ENCODE peak calls at places on chromosomes 6 and 20, in six cellular contexts. L, Z, J, D, N and Q are unnamed samples.
A peak's percentile ranks its signal among the peaks of the same experiment; 100 is the strongest.

GRCh38 chr6:82138075-82138791 is 109.3 kb downstream of the IBTK start:
- DNase-seq in L (no peak), Z (no peak), J (no peak), D (no peak), N (no peak), Q (no peak)

GRCh38 chr6:28953039-28953872 is 29.5 kb upstream of the TRIM27 start:
- DNase-seq in L (peak; percentile 74), Z (peak; percentile 79), J (peak; percentile 56), D (peak; percentile 81), N (no peak), Q (no peak)

GRCh38 chr6:165191461-165191860 is 117.9 kb downstream of the C6orf118 start:
- DNase-seq in L (no peak), Z (no peak), J (no peak), D (no peak), N (no peak), Q (no peak)

GRCh38 chr20:1761116-1761515 is 103.5 kb upstream of the SIRPG start:
- DNase-seq in L (no peak), Z (no peak), J (no peak), D (no peak), N (no peak), Q (no peak)

GRCh38 chr6:42766163-42766670 is 15.6 kb upstream of the BICRAL start:
- DNase-seq in L (no peak), Z (no peak), J (no peak), D (no peak), N (no peak), Q (no peak)

GRCh38 chr20:59295531-59295930 is 4.9 kb upstream of the EDN3 start:
- DNase-seq in L (no peak), Z (no peak), J (no peak), D (no peak), N (no peak), Q (no peak)

GRCh38 chr6:4370066-4370465 is 234.7 kb upstream of the ECI2 start:
- DNase-seq in L (no peak), Z (no peak), J (no peak), D (no peak), N (no peak), Q (no peak)

GRCh38 chr6:71031912-71032311 is 75.1 kb upstream of the B3GAT2 start:
- DNase-seq in L (peak; percentile 77), Z (no peak), J (no peak), D (no peak), N (no peak), Q (no peak)

GRCh38 chr6:111984081-111984480 is 69.8 kb upstream of the CCN6 start:
- DNase-seq in L (no peak), Z (no peak), J (no peak), D (no peak), N (no peak), Q (no peak)

GRCh38 chr20:50721881-50722281 is 9.5 kb upstream of the PARD6B start:
- DNase-seq in L (no peak), Z (no peak), J (no peak), D (no peak), N (no peak), Q (no peak)

GRCh38 chr20:3720068-3720467 is 7.7 kb upstream of the SIGLEC1 start:
- DNase-seq in L (no peak), Z (no peak), J (no peak), D (no peak), N (no peak), Q (no peak)

GRCh38 chr20:23152308-23152892 is 66.3 kb upstream of the CD93 start:
- DNase-seq in L (peak; percentile 90), Z (peak; percentile 61), J (no peak), D (peak; percentile 27), N (no peak), Q (no peak)

GRCh38 chr6:7390218-7390878 is 740 bp downstream of the RIOK1 start:
- DNase-seq in L (no peak), Z (no peak), J (no peak), D (no peak), N (peak; percentile 10), Q (no peak)

GRCh38 chr6:138307352-138307751 is 70.4 kb upstream of the SMIM28 start:
- DNase-seq in L (no peak), Z (no peak), J (no peak), D (no peak), N (no peak), Q (no peak)

GRCh38 chr20:12570371-12570770 is 438.4 kb upstream of the SPTLC3 start:
- DNase-seq in L (peak; percentile 76), Z (no peak), J (no peak), D (peak; percentile 64), N (no peak), Q (no peak)

GRCh38 chr20:63141531-63141930 is 74.4 kb downstream of the YTHDF1 start:
- DNase-seq in L (no peak), Z (no peak), J (no peak), D (no peak), N (no peak), Q (no peak)

GRCh38 chr6:124795879-124796838 is 166.1 kb upstream of the RNF217 start:
- DNase-seq in L (no peak), Z (peak; percentile 32), J (no peak), D (peak; percentile 49), N (no peak), Q (no peak)

GRCh38 chr6:41294463-41294862 is 8.0 kb upstream of the TREM1 start:
- DNase-seq in L (no peak), Z (no peak), J (no peak), D (peak; percentile 41), N (no peak), Q (no peak)

GRCh38 chr6:100115702-100116101 is 121.7 kb upstream of the MCHR2 start:
- DNase-seq in L (no peak), Z (no peak), J (no peak), D (no peak), N (no peak), Q (no peak)

GRCh38 chr6:47195251-47195650 is 114.5 kb downstream of the TNFRSF21 start:
- DNase-seq in L (no peak), Z (no peak), J (no peak), D (no peak), N (no peak), Q (no peak)

GRCh38 chr6:137864812-137865508 is 2.1 kb upstream of the TNFAIP3 start:
- DNase-seq in L (peak; percentile 46), Z (no peak), J (no peak), D (no peak), N (no peak), Q (no peak)

GRCh38 chr20:46056027-46056833 is 27.2 kb downstream of the SLC12A5 start:
- DNase-seq in L (no peak), Z (no peak), J (no peak), D (no peak), N (no peak), Q (no peak)
- TF ChIP-seq TAF1 in L (no peak), Z (no peak), J (no peak), D (no peak), N (no peak), Q (no peak)

DNA sequence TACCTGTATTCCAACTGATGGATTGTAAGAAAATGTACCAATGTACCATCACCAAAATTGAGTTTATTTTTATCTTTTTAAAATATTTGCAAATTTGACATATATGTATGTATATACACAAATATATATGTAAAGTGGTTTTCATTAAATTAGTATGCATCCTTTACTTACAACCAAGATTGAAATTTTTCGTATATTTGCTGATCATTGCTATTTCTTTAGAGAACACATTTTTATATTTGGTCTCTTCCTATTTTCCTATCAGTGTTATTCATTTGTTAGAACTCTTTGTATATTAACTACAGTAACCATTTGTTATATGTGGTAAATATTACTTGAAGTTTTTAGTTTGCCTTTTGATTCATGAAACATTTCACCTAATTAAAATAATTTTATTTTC is 74.2 kb downstream of the MTFR2 start:
- DNase-seq in L (no peak), Z (no peak), J (no peak), D (no peak), N (no peak), Q (no peak)
- TF ChIP-seq TAF1 in L (no peak), Z (no peak), J (no peak), D (no peak), N (no peak), Q (no peak)

GRCh38 chr20:32343438-32343837 is 14.7 kb upstream of the ASXL1 start:
- DNase-seq in L (no peak), Z (no peak), J (no peak), D (no peak), N (no peak), Q (no peak)

GRCh38 chr20:32348207-32348606 is 9.9 kb upstream of the ASXL1 start:
- DNase-seq in L (no peak), Z (no peak), J (no peak), D (no peak), N (no peak), Q (no peak)

GRCh38 chr20:32339116-32339515 is 19.0 kb upstream of the ASXL1 start:
- DNase-seq in L (no peak), Z (no peak), J (no peak), D (no peak), N (no peak), Q (no peak)

GRCh38 chr20:32350421-32350820 is 7.7 kb upstream of the ASXL1 start:
- DNase-seq in L (no peak), Z (no peak), J (no peak), D (no peak), N (no peak), Q (no peak)

DNA sequence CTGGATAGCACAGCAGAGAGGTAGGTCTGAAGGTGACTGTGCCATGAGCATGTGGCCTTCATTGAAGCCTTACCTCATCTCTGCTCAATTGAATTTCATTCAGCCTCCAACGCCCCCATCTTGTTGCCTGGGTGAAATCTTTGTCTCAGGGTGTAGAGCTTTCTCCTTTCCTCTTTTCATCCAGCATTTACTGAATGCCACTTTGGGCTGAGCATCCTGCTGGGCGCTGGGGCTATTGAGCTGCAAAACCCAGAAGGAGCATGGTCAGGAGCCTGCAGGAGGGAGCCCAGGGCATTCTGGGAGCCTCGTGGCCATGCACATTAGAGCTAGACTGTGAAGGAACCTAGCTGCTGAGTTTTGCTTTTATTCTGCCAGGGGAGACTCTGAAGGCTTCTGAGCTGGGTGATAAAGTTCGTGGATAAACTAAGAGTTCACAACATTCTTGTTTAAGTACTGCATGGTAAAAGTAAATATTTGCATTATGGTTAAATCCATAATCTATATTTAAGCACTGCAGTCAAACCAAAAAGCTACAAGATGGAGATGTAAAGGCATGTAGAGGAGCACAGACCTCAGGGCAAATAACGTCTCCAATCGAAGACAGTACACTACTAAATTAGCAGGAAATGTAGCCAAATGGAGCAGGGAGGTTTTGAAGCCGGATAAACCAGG is 13.2 kb upstream of the ASXL1 start:
- DNase-seq in L (no peak), Z (no peak), J (no peak), D (peak; percentile 52), N (no peak), Q (no peak)
- TF ChIP-seq TAF1 in L (no peak), Z (no peak), J (no peak), D (no peak), N (no peak), Q (no peak)

GRCh38 chr20:39347626-39348025 is 385.5 kb downstream of the DHX35 start:
- DNase-seq in L (no peak), Z (no peak), J (no peak), D (no peak), N (no peak), Q (no peak)

GRCh38 chr20:39338977-39339376 is 376.8 kb downstream of the DHX35 start:
- DNase-seq in L (no peak), Z (no peak), J (peak; percentile 40), D (no peak), N (no peak), Q (peak; percentile 1)

DNA sequence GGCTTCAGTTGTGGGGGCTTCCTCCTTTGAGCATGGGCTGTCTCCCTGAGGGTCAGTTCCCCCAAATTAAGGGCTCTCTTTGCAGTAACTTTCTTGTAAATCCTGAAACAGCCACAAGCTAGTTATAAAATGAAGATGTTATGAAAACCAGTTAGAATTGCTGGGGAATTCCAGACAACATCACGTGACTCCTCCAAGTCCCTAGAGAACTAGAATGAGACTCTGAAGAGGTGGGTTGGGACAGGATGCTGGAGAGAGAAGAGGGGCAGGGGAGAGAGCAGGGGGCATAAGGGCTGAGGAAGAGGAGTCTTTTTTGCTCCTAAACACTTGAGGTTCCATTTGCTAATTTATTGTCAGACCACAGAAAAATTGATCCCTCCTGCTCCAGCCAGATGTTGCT is 380.3 kb downstream of the DHX35 start:
- DNase-seq in L (no peak), Z (no peak), J (peak; percentile 38), D (no peak), N (no peak), Q (no peak)
- TF ChIP-seq TAF1 in L (no peak), Z (no peak), J (no peak), D (no peak), N (no peak), Q (no peak)